ENCODE peak calls at places on chromosomes 11 and 22, in eight cellular contexts. A is K562; J is right cardiac atrium; D is CD8-positive, alpha-beta T cell; C is kidney; N is thoracic aorta; O is astrocyte of the spinal cord; U is mesendoderm. Z is an unnamed sample.
A peak's percentile ranks its signal among the peaks of the same experiment; 100 is the strongest.

GRCh38 chr22:39446239-39446721 is 10.5 kb upstream of the MGAT3 start:
- DNase-seq in A (peak; percentile 43), J (peak; percentile 56), D (no peak), C (peak; percentile 54), N (no peak), O (no peak), U (peak; percentile 69), Z (no peak)

GRCh38 chr11:64859542-64860414 is 15.3 kb upstream of the CDC42BPG start:
- DNase-seq in A (no peak), J (peak; percentile 58), D (no peak), C (peak; percentile 76), N (no peak), O (no peak), U (no peak), Z (no peak)

GRCh38 chr11:124640660-124641059 is 18.0 kb downstream of the TBRG1 start:
- DNase-seq in A (no peak), J (no peak), D (no peak), C (no peak), N (no peak), O (no peak), U (peak; percentile 77), Z (no peak)

GRCh38 chr11:77211040-77211451 is 83.0 kb downstream of the MYO7A start:
- DNase-seq in A (no peak), J (no peak), D (no peak), C (peak; percentile 64), N (no peak), O (no peak), U (no peak), Z (no peak)

GRCh38 chr11:25899761-25900160 is 432.2 kb upstream of the ANO3 start:
- DNase-seq in A (no peak), J (no peak), D (no peak), C (no peak), N (no peak), O (no peak), U (no peak), Z (no peak)

GRCh38 chr11:15216678-15217077 is 102.0 kb downstream of the INSC start:
- DNase-seq in A (peak; percentile 43), J (no peak), D (no peak), C (no peak), N (no peak), O (no peak), U (no peak), Z (no peak)

GRCh38 chr22:21845558-21846452 is 21.6 kb downstream of the MAPK1 start:
- DNase-seq in A (peak; percentile 62), J (no peak), D (no peak), C (no peak), N (no peak), O (no peak), U (no peak), Z (no peak)

GRCh38 chr22:33054276-33054675 is 3.9 kb downstream of the SYN3 start:
- DNase-seq in A (no peak), J (no peak), D (no peak), C (no peak), N (no peak), O (no peak), U (no peak), Z (no peak)

GRCh38 chr22:43273902-43274484 is 69.2 kb downstream of the SCUBE1 start:
- DNase-seq in A (peak; percentile 63), J (no peak), D (no peak), C (no peak), N (no peak), O (peak; percentile 32), U (peak; percentile 88), Z (peak; percentile 65)

GRCh38 chr22:31958625-31959239 is 14.4 kb downstream of the YWHAH start:
- DNase-seq in A (no peak), J (no peak), D (no peak), C (peak; percentile 62), N (no peak), O (no peak), U (no peak), Z (no peak)

GRCh38 chr11:126588630-126589491 is 233.4 kb downstream of the ST3GAL4 start:
- DNase-seq in A (no peak), J (no peak), D (no peak), C (no peak), N (no peak), O (no peak), U (no peak), Z (no peak)

DNA sequence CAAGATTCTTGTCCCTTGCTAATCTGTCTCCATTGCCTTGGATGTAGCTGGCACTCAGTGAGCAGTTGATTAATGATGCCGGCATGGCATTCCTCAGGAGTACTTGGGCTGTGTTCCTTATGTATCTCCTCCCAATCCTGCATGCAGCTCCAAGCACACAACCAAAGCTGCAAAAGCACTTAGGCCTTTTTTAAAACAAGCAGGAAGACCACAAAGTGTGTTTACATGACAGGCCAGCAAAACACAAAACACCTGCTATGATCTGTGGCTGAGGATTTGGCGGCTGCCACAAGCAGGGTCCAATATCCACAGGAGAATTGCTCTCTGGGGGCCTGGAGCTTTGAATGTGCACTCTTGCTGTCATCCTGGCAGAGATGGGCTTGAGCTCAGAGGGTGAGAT is 8.9 kb downstream of the ABTB2 start:
- DNase-seq in A (no peak), J (no peak), D (no peak), C (no peak), N (no peak), O (no peak), U (no peak), Z (no peak)
- H3K4me3 ChIP-seq in A (no peak overlapping the region), J (no peak overlapping the region), D (no peak overlapping the region), C (no peak overlapping the region), N (no peak overlapping the region), O (no peak overlapping the region), U (no peak overlapping the region), Z (no peak overlapping the region)

GRCh38 chr11:128892866-128893565 is 1.9 kb downstream of the KCNJ5 start:
- DNase-seq in A (no peak), J (no peak), D (no peak), C (no peak), N (no peak), O (no peak), U (peak; percentile 84), Z (no peak)
- H3K4me3 ChIP-seq in A (no peak overlapping the region), J (no peak overlapping the region), D (no peak overlapping the region), C (no peak overlapping the region), N (no peak overlapping the region), O (no peak overlapping the region), U (no peak overlapping the region), Z (no peak overlapping the region)

GRCh38 chr11:66126808-66127555 is 56.9 kb downstream of the PACS1 start:
- DNase-seq in A (no peak), J (peak; percentile 73), D (peak; percentile 18), C (peak; percentile 80), N (peak; percentile 6), O (peak; percentile 71), U (peak; percentile 68), Z (peak; percentile 82)
- H3K4me3 ChIP-seq in A (no peak overlapping the region), J (no peak overlapping the region), D (peak overlapping the region; percentile 2), C (no peak overlapping the region), N (peak overlapping the region; percentile 51), O (no peak overlapping the region), U (no peak overlapping the region), Z (no peak overlapping the region)

GRCh38 chr11:371051-371450 is 1.8 kb downstream of the B4GALNT4 start:
- DNase-seq in A (no peak), J (no peak), D (no peak), C (peak; percentile 66), N (no peak), O (no peak), U (no peak), Z (no peak)
- H3K4me3 ChIP-seq in A (no peak overlapping the region), J (no peak overlapping the region), D (no peak overlapping the region), C (no peak overlapping the region), N (no peak overlapping the region), O (no peak overlapping the region), U (no peak overlapping the region), Z (no peak overlapping the region)